ENCODE peak calls at places on chromosome 9, in nine cellular contexts. U is Calu3; D is neural crest cell; P is IMR-90; M is AG10803; S is GM20000; X is activated CD8-positive, alpha-beta T cell treated with anti-CD3 and anti-CD28 coated beads for 36 hours; B is esophagus squamous epithelium; N is chondrocyte. O is an unnamed sample.

GRCh38 chr9:74645007-74645639 is 148.0 kb downstream of the RORB start:
- DNase-seq in X (no peak), S (peak), P (no peak), D (peak), U (peak), B (no peak), M (peak), N (no peak), O (peak)

GRCh38 chr9:126953089-126953809 is 38.7 kb downstream of the RALGPS1 start:
- DNase-seq in X (no peak), B (no peak), P (peak), N (no peak), M (peak), U (no peak), D (no peak), S (no peak), O (no peak)

GRCh38 chr9:76796296-76796695 is 32.1 kb downstream of the PCA3 start:
- DNase-seq in B (no peak), N (no peak), P (no peak), D (no peak), U (no peak), X (no peak), M (no peak), S (no peak), O (no peak)

GRCh38 chr9:134928796-134929559 is 11.3 kb upstream of the FCN1 start:
- DNase-seq in D (no peak), S (no peak), N (peak), P (no peak), X (no peak), B (no peak), U (no peak), M (no peak), O (peak)

GRCh38 chr9:75667155-75667554 is 223.3 kb upstream of the PCSK5 start:
- DNase-seq in M (no peak), X (no peak), N (no peak), U (no peak), P (no peak), B (no peak), D (no peak), S (no peak), O (no peak)

GRCh38 chr9:14353222-14354056 is 39.5 kb upstream of the NFIB start:
- DNase-seq in U (peak), M (peak), B (no peak), X (peak), P (peak), D (peak), N (no peak), S (peak), O (peak)

GRCh38 chr9:4276856-4277255 is 23.0 kb downstream of the GLIS3 start:
- DNase-seq in M (no peak), P (no peak), U (no peak), D (no peak), B (no peak), S (no peak), X (no peak), N (no peak), O (no peak)

GRCh38 chr9:122329592-122329991 is 41.2 kb upstream of the PTGS1 start:
- DNase-seq in U (no peak), M (no peak), S (no peak), P (no peak), B (no peak), N (no peak), X (no peak), D (no peak), O (no peak)

GRCh38 chr9:126223798-126224531 is 102.7 kb upstream of the MVB12B start:
- DNase-seq in D (no peak), X (no peak), S (no peak), M (no peak), P (no peak), N (no peak), B (no peak), U (no peak), O (no peak)

GRCh38 chr9:98906273-98907040 is 37.2 kb upstream of the COL15A1 start:
- DNase-seq in B (no peak), M (peak), X (no peak), P (peak), D (no peak), S (no peak), N (no peak), U (no peak), O (no peak)

GRCh38 chr9:18888241-18888794 is 144.7 kb downstream of the SAXO1 start:
- DNase-seq in P (peak), X (no peak), S (no peak), M (peak), N (no peak), D (no peak), U (no peak), B (no peak), O (no peak)

GRCh38 chr9:3751125-3751758 is 225.4 kb upstream of the RFX3 start:
- DNase-seq in P (peak), U (peak), S (no peak), M (peak), B (no peak), X (peak), N (no peak), D (no peak), O (no peak)

GRCh38 chr9:99241106-99241505 is 19.0 kb downstream of the SEC61B start:
- DNase-seq in D (no peak), M (no peak), U (no peak), S (no peak), B (no peak), X (no peak), P (no peak), N (no peak), O (no peak)

GRCh38 chr9:108620767-108621166 is 235.0 kb downstream of the ACTL7B start:
- DNase-seq in M (peak), U (no peak), S (no peak), N (no peak), B (no peak), X (no peak), D (no peak), P (no peak), O (no peak)

GRCh38 chr9:122206118-122207046 is 22.4 kb downstream of the LHX6 start:
- DNase-seq in B (no peak), D (no peak), S (no peak), P (peak), N (peak), U (no peak), M (peak), X (no peak), O (no peak)

GRCh38 chr9:70814597-70814996 is 306.8 kb downstream of the TRPM3 start:
- DNase-seq in X (no peak), N (no peak), S (no peak), B (no peak), M (no peak), U (no peak), D (no peak), P (no peak), O (no peak)

GRCh38 chr9:124384849-124385248 is 30.4 kb downstream of the PSMB7 start:
- DNase-seq in D (no peak), M (no peak), N (no peak), U (no peak), B (no peak), P (no peak), S (no peak), X (no peak), O (no peak)

GRCh38 chr9:100586093-100586492 is 8.2 kb downstream of the CAVIN4 start:
- DNase-seq in X (no peak), S (no peak), U (no peak), B (no peak), D (no peak), M (no peak), N (no peak), P (no peak), O (no peak)

GRCh38 chr9:135080286-135081263 is 6.9 kb upstream of the OLFM1 start:
- DNase-seq in N (peak), P (no peak), X (no peak), U (no peak), S (no peak), B (no peak), M (no peak), D (no peak), O (no peak)

GRCh38 chr9:14057347-14058077 is 256.4 kb downstream of the NFIB start:
- DNase-seq in D (no peak), U (no peak), S (no peak), N (no peak), B (no peak), X (no peak), P (no peak), M (no peak), O (no peak)

GRCh38 chr9:133919253-133920115 is 72.6 kb downstream of the VAV2 start:
- DNase-seq in M (no peak), B (no peak), D (no peak), P (peak), S (no peak), U (no peak), X (no peak), N (no peak), O (no peak)

GRCh38 chr9:91905958-91906585 is 44.0 kb downstream of the ROR2 start:
- DNase-seq in B (no peak), P (no peak), U (peak), M (no peak), X (peak), N (no peak), S (peak), D (no peak), O (peak)

GRCh38 chr9:32550046-32550608 is 2.0 kb upstream of the SMIM27 start:
- DNase-seq in M (peak), N (no peak), P (peak), S (no peak), B (no peak), D (no peak), X (no peak), U (no peak), O (no peak)

GRCh38 chr9:37753489-37754190 is at the start of gene TRMT10B:
- DNase-seq in B (no peak), M (peak), X (peak), U (peak), N (no peak), S (peak), P (peak), D (peak), O (peak)

GRCh38 chr9:131113655-131114563 is 11.5 kb upstream of the NUP214 start:
- DNase-seq in M (no peak), S (no peak), P (no peak), B (no peak), D (no peak), U (no peak), X (no peak), N (peak), O (no peak)

GRCh38 chr9:76562511-76562911 is 103.5 kb downstream of the GCNT1 start:
- DNase-seq in M (peak), X (no peak), P (peak), U (no peak), N (no peak), S (peak), D (no peak), B (no peak), O (peak)

GRCh38 chr9:90219548-90220118 is 423.0 kb downstream of the DIRAS2 start:
- DNase-seq in S (peak), N (no peak), B (no peak), P (no peak), U (peak), M (no peak), X (peak), D (no peak), O (peak)

GRCh38 chr9:124941689-124942561 is 1.0 kb upstream of the GOLGA1 start:
- DNase-seq in M (peak), S (peak), N (no peak), P (peak), U (peak), X (peak), B (peak), D (peak), O (peak)

GRCh38 chr9:131739988-131740648 is at the start of gene RAPGEF1:
- DNase-seq in M (peak), U (peak), N (no peak), X (peak), B (no peak), P (no peak), S (peak), D (peak), O (peak)

GRCh38 chr9:110809038-110809595 is 140.5 kb downstream of the MUSK start:
- DNase-seq in B (no peak), M (no peak), U (no peak), P (no peak), N (no peak), S (no peak), X (no peak), D (no peak), O (peak)

GRCh38 chr9:88820055-88820454 is 171.2 kb upstream of the S1PR3 start:
- DNase-seq in U (no peak), S (no peak), X (no peak), M (no peak), P (no peak), D (no peak), N (no peak), B (no peak), O (no peak)

GRCh38 chr9:86387376-86387775 is 33.2 kb upstream of the TUT7 start:
- DNase-seq in M (no peak), B (no peak), P (no peak), U (no peak), D (no peak), X (no peak), N (no peak), S (no peak), O (no peak)

GRCh38 chr9:27129221-27129620 is 20.2 kb downstream of the TEK start:
- DNase-seq in N (no peak), U (no peak), S (no peak), M (no peak), D (no peak), B (no peak), P (peak), X (no peak), O (no peak)

GRCh38 chr9:123724211-123724831 is 205.6 kb downstream of the DENND1A start:
- DNase-seq in U (no peak), N (no peak), B (no peak), P (peak), M (peak), S (no peak), X (no peak), D (no peak), O (no peak)

GRCh38 chr9:15306068-15306756 is 804 bp downstream of the TTC39B start:
- DNase-seq in X (peak), D (peak), M (peak), B (peak), S (no peak), U (peak), N (no peak), P (peak), O (peak)

GRCh38 chr9:13410566-13411031 is 131.1 kb upstream of the MPDZ start:
- DNase-seq in X (no peak), U (no peak), N (no peak), B (no peak), P (no peak), M (peak), D (no peak), S (no peak), O (no peak)

GRCh38 chr9:78674874-78675273 is 377.9 kb downstream of the PSAT1 start:
- DNase-seq in M (no peak), D (no peak), S (no peak), X (no peak), P (no peak), U (no peak), B (no peak), N (no peak), O (no peak)

GRCh38 chr9:78676009-78676408 is 379.1 kb downstream of the PSAT1 start:
- DNase-seq in S (no peak), U (no peak), N (no peak), P (peak), D (no peak), X (no peak), M (peak), B (no peak), O (no peak)

GRCh38 chr9:78669591-78669990 is 372.7 kb downstream of the PSAT1 start:
- DNase-seq in B (no peak), U (no peak), X (no peak), P (peak), D (no peak), M (no peak), N (no peak), S (no peak), O (no peak)

GRCh38 chr9:78668148-78668825 is 371.4 kb downstream of the PSAT1 start:
- DNase-seq in B (no peak), S (no peak), M (no peak), U (no peak), D (no peak), X (no peak), N (no peak), P (no peak), O (no peak)

GRCh38 chr9:78671785-78672184 is 374.9 kb downstream of the PSAT1 start:
- DNase-seq in M (no peak), D (no peak), S (no peak), P (no peak), X (no peak), B (no peak), N (no peak), U (no peak), O (no peak)
- TF ChIP-seq CTCF in M (no peak), D (no peak), S (no peak), P (no peak), X (no peak), B (no peak), N (no peak), U (no peak), O (no peak)

DNA sequence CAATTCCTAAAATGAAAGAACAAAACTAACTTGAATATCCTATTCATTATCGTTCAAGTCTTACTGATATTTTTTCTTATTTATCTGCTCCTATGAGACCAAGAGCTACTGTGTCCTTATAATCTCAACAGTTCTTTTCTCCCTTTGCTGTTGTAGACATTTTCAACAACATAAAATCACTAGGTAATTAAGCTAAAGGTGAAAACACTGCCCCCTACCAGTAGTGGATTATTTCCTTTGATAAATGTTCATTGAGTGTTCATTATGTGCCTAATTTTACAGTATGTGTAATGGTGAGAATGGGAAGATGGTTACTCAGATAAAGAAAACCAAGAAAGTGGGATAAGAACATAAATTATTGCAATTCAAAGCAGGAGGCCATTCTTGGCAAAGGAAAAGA is 41.4 kb upstream of the PAPPA start:
- DNase-seq in N (no peak), S (no peak), P (peak), X (no peak), M (no peak), B (no peak), U (no peak), D (no peak), O (no peak)
- TF ChIP-seq CTCF in N (peak), S (no peak), P (peak), X (no peak), M (peak), B (no peak), U (no peak), D (peak), O (no peak)

DNA sequence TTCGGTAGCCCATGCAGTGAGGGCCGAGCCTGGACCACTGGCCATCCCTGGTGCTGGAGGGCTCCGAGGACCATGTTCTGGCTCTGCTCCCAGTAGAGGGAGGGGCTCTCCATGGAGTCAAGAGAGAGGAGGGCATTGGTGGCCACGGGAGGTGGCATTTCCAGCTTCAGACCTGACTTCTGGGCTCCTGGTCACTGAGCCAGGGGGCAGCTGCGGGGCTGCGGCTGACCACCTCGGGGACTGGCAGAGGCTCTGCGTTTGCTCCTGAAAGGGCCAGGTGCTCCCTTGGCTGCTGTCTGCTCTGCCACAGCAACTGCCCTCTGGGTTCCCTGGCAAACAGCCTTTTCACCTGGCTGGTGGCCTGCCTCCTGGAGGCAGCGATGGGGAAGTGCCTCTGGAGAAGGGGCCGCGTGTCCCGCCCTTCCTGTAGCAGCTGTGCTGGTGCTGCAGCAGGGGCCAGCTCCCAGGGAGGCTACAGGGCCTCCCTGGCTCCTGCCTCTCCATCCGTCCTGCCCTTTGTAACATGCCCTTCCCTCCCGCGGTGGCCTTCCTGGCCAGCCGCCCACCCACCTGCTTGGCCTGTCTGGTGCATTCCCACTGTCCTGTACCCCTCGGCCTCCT is 144.6 kb downstream of the CACNA1B start:
- DNase-seq in P (no peak), M (no peak), N (no peak), U (peak), S (no peak), B (no peak), X (peak), D (no peak), O (peak)
- TF ChIP-seq CTCF in P (no peak), M (no peak), N (peak), U (peak), S (no peak), B (peak), X (peak), D (peak), O (peak)

DNA sequence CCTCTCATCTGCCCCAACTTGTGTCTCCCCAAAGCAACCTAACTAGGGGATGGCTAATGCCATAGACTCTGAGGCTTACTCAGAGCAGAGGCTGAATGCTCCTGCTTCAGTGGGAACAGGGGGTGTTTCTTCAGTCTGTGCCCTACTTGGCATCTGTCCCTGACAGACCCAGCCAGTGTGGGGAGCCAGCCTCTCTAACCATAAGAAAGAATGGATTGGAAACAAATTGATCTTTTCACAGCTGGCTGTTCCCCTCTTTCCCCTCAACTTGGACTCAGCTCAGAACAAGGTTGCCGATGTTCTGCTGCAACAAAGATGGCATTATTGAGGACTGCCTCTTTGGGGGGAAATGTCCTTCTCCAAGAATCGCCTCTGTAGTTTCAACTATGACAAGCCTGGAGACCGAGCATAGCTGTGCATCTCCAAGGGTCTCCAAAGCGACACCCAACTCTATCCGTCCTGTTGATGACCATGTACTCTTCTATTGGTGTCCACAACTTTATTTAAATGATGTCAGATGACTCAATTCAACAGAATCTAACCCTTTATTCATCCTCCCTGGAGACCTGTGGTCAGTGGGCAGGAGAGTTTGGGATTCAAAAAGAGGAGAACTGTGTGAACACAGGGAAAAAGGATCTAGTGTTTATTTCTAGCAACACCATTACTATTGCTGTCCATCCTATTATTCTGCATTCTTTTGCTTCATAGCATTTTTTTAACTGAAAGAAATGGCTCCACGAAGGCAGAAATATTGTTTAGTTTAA is 24.7 kb upstream of the TNC start:
- DNase-seq in U (no peak), X (no peak), P (no peak), M (peak), B (no peak), N (no peak), S (no peak), D (no peak), O (no peak)
- TF ChIP-seq CTCF in U (no peak), X (no peak), P (no peak), M (no peak), B (no peak), N (no peak), S (no peak), D (no peak), O (no peak)

GRCh38 chr9:79955300-79955699 is 383.5 kb downstream of the TLE4 start:
- DNase-seq in P (no peak), D (no peak), S (no peak), N (no peak), M (peak), B (no peak), X (peak), U (no peak), O (no peak)
- TF ChIP-seq CTCF in P (peak), D (no peak), S (peak), N (peak), M (peak), B (no peak), X (peak), U (no peak), O (peak)

GRCh38 chr9:119458068-119458467 is 88.8 kb upstream of the BRINP1 start:
- DNase-seq in M (no peak), B (no peak), U (no peak), S (no peak), P (no peak), D (no peak), N (no peak), X (no peak), O (no peak)
- TF ChIP-seq CTCF in M (no peak), B (no peak), U (no peak), S (no peak), P (no peak), D (no peak), N (no peak), X (no peak), O (no peak)

GRCh38 chr9:94918038-94918753 is 191.7 kb downstream of the AOPEP start:
- DNase-seq in X (peak), P (no peak), U (no peak), S (peak), N (no peak), M (no peak), B (no peak), D (no peak), O (peak)
- TF ChIP-seq CTCF in X (no peak), P (no peak), U (no peak), S (no peak), N (no peak), M (no peak), B (no peak), D (no peak), O (no peak)

O was measured in GM10248.